ENCODE peak calls at places on chromosome X, in eight cellular contexts. One of them, this sample, is unnamed.

GRCh38 chrX:48683411-48683982 is at the start of gene WAS:
- DNase-seq in fibroblast of pulmonary artery: no peak
- DNase-seq in HFF-Myc: no peak
- DNase-seq in H9: no peak
- DNase-seq in HFFc6: no peak
- DNase-seq in left ventricle myocardium inferior: no peak
- DNase-seq in lung: no peak
- DNase-seq in MM.1S: peak; percentile 56
- DNase-seq in this sample: no peak

GRCh38 chrX:9466115-9466495 is 1.2 kb downstream of the TBL1X start:
- DNase-seq in fibroblast of pulmonary artery: no peak
- DNase-seq in HFF-Myc: no peak
- DNase-seq in H9: peak; percentile 41
- DNase-seq in HFFc6: no peak
- DNase-seq in left ventricle myocardium inferior: peak; percentile 42
- DNase-seq in lung: no peak
- DNase-seq in MM.1S: peak; percentile 35
- DNase-seq in this sample: no peak

GRCh38 chrX:107659768-107660167 is 31.5 kb downstream of the PRPS1 start:
- DNase-seq in fibroblast of pulmonary artery: peak; percentile 76
- DNase-seq in HFF-Myc: no peak
- DNase-seq in H9: no peak
- DNase-seq in HFFc6: peak; percentile 44
- DNase-seq in left ventricle myocardium inferior: no peak
- DNase-seq in lung: no peak
- DNase-seq in MM.1S: peak; percentile 48
- DNase-seq in this sample: no peak

GRCh38 chrX:76127341-76127740 is 45.5 kb upstream of the PBDC1 start:
- DNase-seq in fibroblast of pulmonary artery: no peak
- DNase-seq in HFF-Myc: no peak
- DNase-seq in H9: no peak
- DNase-seq in HFFc6: no peak
- DNase-seq in left ventricle myocardium inferior: no peak
- DNase-seq in lung: no peak
- DNase-seq in MM.1S: peak; percentile 9
- DNase-seq in this sample: no peak

GRCh38 chrX:22666441-22666840 is 333.3 kb upstream of the DDX53 start:
- DNase-seq in fibroblast of pulmonary artery: peak; percentile 43
- DNase-seq in HFF-Myc: peak; percentile 27
- DNase-seq in H9: peak; percentile 71
- DNase-seq in HFFc6: no peak
- DNase-seq in left ventricle myocardium inferior: no peak
- DNase-seq in lung: no peak
- DNase-seq in MM.1S: no peak
- DNase-seq in this sample: no peak

GRCh38 chrX:40966204-40966820 is 118.9 kb upstream of the USP9X start:
- DNase-seq in fibroblast of pulmonary artery: no peak
- DNase-seq in HFF-Myc: no peak
- DNase-seq in H9: no peak
- DNase-seq in HFFc6: no peak
- DNase-seq in left ventricle myocardium inferior: no peak
- DNase-seq in lung: no peak
- DNase-seq in MM.1S: no peak
- DNase-seq in this sample: no peak

GRCh38 chrX:13381514-13381913 is 61.7 kb upstream of the ATXN3L start:
- DNase-seq in fibroblast of pulmonary artery: peak; percentile 42
- DNase-seq in HFF-Myc: no peak
- DNase-seq in H9: no peak
- DNase-seq in HFFc6: peak; percentile 5
- DNase-seq in left ventricle myocardium inferior: no peak
- DNase-seq in lung: no peak
- DNase-seq in MM.1S: no peak
- DNase-seq in this sample: no peak

GRCh38 chrX:41064028-41064427 is 21.2 kb upstream of the USP9X start:
- DNase-seq in fibroblast of pulmonary artery: no peak
- DNase-seq in HFF-Myc: no peak
- DNase-seq in H9: no peak
- DNase-seq in HFFc6: peak; percentile 43
- DNase-seq in left ventricle myocardium inferior: no peak
- DNase-seq in lung: no peak
- DNase-seq in MM.1S: no peak
- DNase-seq in this sample: no peak

GRCh38 chrX:118188977-118189376 is 72.4 kb upstream of the KLHL13 start:
- DNase-seq in fibroblast of pulmonary artery: peak; percentile 14
- DNase-seq in HFF-Myc: no peak
- DNase-seq in H9: no peak
- DNase-seq in HFFc6: no peak
- DNase-seq in left ventricle myocardium inferior: no peak
- DNase-seq in lung: no peak
- DNase-seq in MM.1S: no peak
- DNase-seq in this sample: no peak

GRCh38 chrX:39336709-39337294 is 535.5 kb downstream of the MID1IP1 start:
- DNase-seq in fibroblast of pulmonary artery: no peak
- DNase-seq in HFF-Myc: no peak
- DNase-seq in H9: no peak
- DNase-seq in HFFc6: no peak
- DNase-seq in left ventricle myocardium inferior: no peak
- DNase-seq in lung: no peak
- DNase-seq in MM.1S: peak; percentile 83
- DNase-seq in this sample: no peak

GRCh38 chrX:45775462-45775861 is 574.8 kb upstream of the DIPK2B start:
- DNase-seq in fibroblast of pulmonary artery: peak; percentile 70
- DNase-seq in HFF-Myc: no peak
- DNase-seq in H9: no peak
- DNase-seq in HFFc6: peak; percentile 83
- DNase-seq in left ventricle myocardium inferior: no peak
- DNase-seq in lung: no peak
- DNase-seq in MM.1S: no peak
- DNase-seq in this sample: peak; percentile 69

GRCh38 chrX:71282514-71283408 is 674 bp upstream of the NONO start:
- DNase-seq in fibroblast of pulmonary artery: peak; percentile 52
- DNase-seq in HFF-Myc: peak; percentile 17
- DNase-seq in H9: no peak
- DNase-seq in HFFc6: peak; percentile 39
- DNase-seq in left ventricle myocardium inferior: no peak
- DNase-seq in lung: no peak
- DNase-seq in MM.1S: no peak
- DNase-seq in this sample: no peak

GRCh38 chrX:15946783-15947550 is 92.4 kb upstream of the AP1S2 start:
- DNase-seq in fibroblast of pulmonary artery: peak; percentile 67
- DNase-seq in HFF-Myc: peak; percentile 54
- DNase-seq in H9: no peak
- DNase-seq in HFFc6: peak; percentile 84
- DNase-seq in left ventricle myocardium inferior: no peak
- DNase-seq in lung: no peak
- DNase-seq in MM.1S: no peak
- DNase-seq in this sample: peak; percentile 59

GRCh38 chrX:152641996-152642395 is 4.3 kb downstream of the GABRQ start:
- DNase-seq in fibroblast of pulmonary artery: peak; percentile 1
- DNase-seq in HFF-Myc: no peak
- DNase-seq in H9: peak; percentile 61
- DNase-seq in HFFc6: no peak
- DNase-seq in left ventricle myocardium inferior: no peak
- DNase-seq in lung: peak; percentile 6
- DNase-seq in MM.1S: no peak
- DNase-seq in this sample: no peak
- TF ChIP-seq CTCF in fibroblast of pulmonary artery: no peak
- TF ChIP-seq CTCF in HFF-Myc: no peak
- TF ChIP-seq CTCF in H9: peak; percentile 53
- TF ChIP-seq CTCF in HFFc6: peak; percentile 39
- TF ChIP-seq CTCF in left ventricle myocardium inferior: peak; percentile 40
- TF ChIP-seq CTCF in lung: no peak
- TF ChIP-seq CTCF in MM.1S: no peak
- TF ChIP-seq CTCF in this sample: peak; percentile 20

DNA sequence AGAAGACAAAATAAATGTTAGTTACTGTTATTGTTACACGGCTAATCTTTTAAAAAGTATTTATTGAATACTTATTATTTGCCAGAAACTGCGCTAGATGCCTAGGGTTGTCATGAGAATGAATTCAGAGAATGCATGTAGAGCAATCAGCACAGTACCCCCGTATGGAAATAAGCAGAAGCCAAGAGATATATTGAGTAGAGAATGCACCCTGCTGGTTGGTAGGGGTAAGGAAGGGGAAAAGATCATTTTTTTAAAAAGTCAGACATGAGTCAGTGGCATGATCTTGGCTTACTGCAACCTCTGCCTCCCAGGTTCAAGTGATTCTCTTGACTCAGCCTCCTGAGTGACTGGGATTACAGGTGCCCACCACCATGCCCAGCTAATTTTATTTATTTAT is 13.1 kb upstream of the DRP2 start:
- DNase-seq in fibroblast of pulmonary artery: peak; percentile 67
- DNase-seq in HFF-Myc: peak; percentile 2
- DNase-seq in H9: no peak
- DNase-seq in HFFc6: peak; percentile 20
- DNase-seq in left ventricle myocardium inferior: no peak
- DNase-seq in lung: no peak
- DNase-seq in MM.1S: peak; percentile 11
- DNase-seq in this sample: no peak
- TF ChIP-seq CTCF in fibroblast of pulmonary artery: peak; percentile 55
- TF ChIP-seq CTCF in HFF-Myc: peak; percentile 21
- TF ChIP-seq CTCF in H9: peak; percentile 53
- TF ChIP-seq CTCF in HFFc6: peak; percentile 70
- TF ChIP-seq CTCF in left ventricle myocardium inferior: peak; percentile 39
- TF ChIP-seq CTCF in lung: no peak
- TF ChIP-seq CTCF in MM.1S: peak; percentile 35
- TF ChIP-seq CTCF in this sample: peak; percentile 61

GRCh38 chrX:135185795-135186443 is 14.7 kb upstream of the CT55 start:
- DNase-seq in fibroblast of pulmonary artery: peak; percentile 59
- DNase-seq in HFF-Myc: peak; percentile 22
- DNase-seq in H9: peak; percentile 59
- DNase-seq in HFFc6: peak; percentile 51
- DNase-seq in left ventricle myocardium inferior: no peak
- DNase-seq in lung: peak; percentile 38
- DNase-seq in MM.1S: peak; percentile 41
- DNase-seq in this sample: peak; percentile 34
- TF ChIP-seq CTCF in fibroblast of pulmonary artery: peak; percentile 49
- TF ChIP-seq CTCF in HFF-Myc: peak; percentile 44
- TF ChIP-seq CTCF in H9: peak; percentile 62
- TF ChIP-seq CTCF in HFFc6: peak; percentile 72
- TF ChIP-seq CTCF in left ventricle myocardium inferior: peak; percentile 46
- TF ChIP-seq CTCF in lung: peak; percentile 37
- TF ChIP-seq CTCF in MM.1S: peak; percentile 50
- TF ChIP-seq CTCF in this sample: peak; percentile 64

GRCh38 chrX:72572248-72573157 is at the start of gene HDAC8:
- DNase-seq in fibroblast of pulmonary artery: peak; percentile 90
- DNase-seq in HFF-Myc: peak; percentile 50
- DNase-seq in H9: peak; percentile 65
- DNase-seq in HFFc6: peak; percentile 65
- DNase-seq in left ventricle myocardium inferior: peak; percentile 63
- DNase-seq in lung: peak; percentile 58
- DNase-seq in MM.1S: peak; percentile 90
- DNase-seq in this sample: peak; percentile 27

GRCh38 chrX:72573158-72573511 is 492 bp upstream of the HDAC8 start:
- DNase-seq in fibroblast of pulmonary artery: no peak
- DNase-seq in HFF-Myc: no peak
- DNase-seq in H9: no peak
- DNase-seq in HFFc6: no peak
- DNase-seq in left ventricle myocardium inferior: no peak
- DNase-seq in lung: no peak
- DNase-seq in MM.1S: no peak
- DNase-seq in this sample: no peak

GRCh38 chrX:72566448-72566847 is 6.2 kb downstream of the HDAC8 start:
- DNase-seq in fibroblast of pulmonary artery: no peak
- DNase-seq in HFF-Myc: no peak
- DNase-seq in H9: no peak
- DNase-seq in HFFc6: no peak
- DNase-seq in left ventricle myocardium inferior: no peak
- DNase-seq in lung: no peak
- DNase-seq in MM.1S: no peak
- DNase-seq in this sample: no peak

GRCh38 chrX:72568406-72569092 is 4.1 kb downstream of the HDAC8 start:
- DNase-seq in fibroblast of pulmonary artery: peak; percentile 62
- DNase-seq in HFF-Myc: no peak
- DNase-seq in H9: no peak
- DNase-seq in HFFc6: peak; percentile 22
- DNase-seq in left ventricle myocardium inferior: no peak
- DNase-seq in lung: no peak
- DNase-seq in MM.1S: no peak
- DNase-seq in this sample: peak; percentile 2

GRCh38 chrX:72569786-72570185 is 2.9 kb downstream of the HDAC8 start:
- DNase-seq in fibroblast of pulmonary artery: peak; percentile 79
- DNase-seq in HFF-Myc: no peak
- DNase-seq in H9: no peak
- DNase-seq in HFFc6: peak; percentile 68
- DNase-seq in left ventricle myocardium inferior: no peak
- DNase-seq in lung: no peak
- DNase-seq in MM.1S: no peak
- DNase-seq in this sample: peak; percentile 32
- TF ChIP-seq CTCF in fibroblast of pulmonary artery: peak; percentile 32
- TF ChIP-seq CTCF in HFF-Myc: no peak
- TF ChIP-seq CTCF in H9: no peak
- TF ChIP-seq CTCF in HFFc6: peak; percentile 33
- TF ChIP-seq CTCF in left ventricle myocardium inferior: no peak
- TF ChIP-seq CTCF in lung: no peak
- TF ChIP-seq CTCF in MM.1S: no peak
- TF ChIP-seq CTCF in this sample: peak; percentile 26

GRCh38 chrX:24266996-24267395 is 46.9 kb downstream of the SUPT20HL2 start:
- DNase-seq in fibroblast of pulmonary artery: no peak
- DNase-seq in HFF-Myc: no peak
- DNase-seq in H9: no peak
- DNase-seq in HFFc6: no peak
- DNase-seq in left ventricle myocardium inferior: no peak
- DNase-seq in lung: no peak
- DNase-seq in MM.1S: no peak
- DNase-seq in this sample: no peak
- TF ChIP-seq CTCF in fibroblast of pulmonary artery: no peak
- TF ChIP-seq CTCF in HFF-Myc: no peak
- TF ChIP-seq CTCF in H9: no peak
- TF ChIP-seq CTCF in HFFc6: no peak
- TF ChIP-seq CTCF in left ventricle myocardium inferior: no peak
- TF ChIP-seq CTCF in lung: no peak
- TF ChIP-seq CTCF in MM.1S: no peak
- TF ChIP-seq CTCF in this sample: no peak

This sample was measured in AG09309.